ENCODE peak calls at places on chromosomes 16 and 17, in five cellular contexts. C is fibroblast of pulmonary artery; W is GM23248; V is stomach; A is CD4-positive, CD25-positive, alpha-beta regulatory T cell. S is an unnamed sample.

GRCh38 chr17:35241520-35241919 is 1.4 kb upstream of the SLFN5 start:
- DNase-seq in A (peak; percentile 49), C (no peak), V (no peak), W (no peak), S (no peak)

GRCh38 chr16:6132121-6132520 is 1034.5 kb upstream of the EEF2KMT start:
- DNase-seq in A (no peak), W (no peak), C (no peak), V (no peak), S (no peak)

GRCh38 chr16:86854058-86854621 is 275.8 kb downstream of the FOXL1 start:
- DNase-seq in A (no peak), V (no peak), W (peak; percentile 91), C (no peak), S (no peak)

GRCh38 chr17:41705271-41705991 is 6.7 kb upstream of the GAST start:
- DNase-seq in W (no peak), V (no peak), A (no peak), C (peak; percentile 61), S (no peak)

GRCh38 chr16:57732011-57732410 is 3.6 kb upstream of the KATNB1 start:
- DNase-seq in V (no peak), W (peak; percentile 84), C (peak; percentile 68), A (no peak), S (no peak)

GRCh38 chr17:72151565-72152391 is 31.0 kb downstream of the SOX9 start:
- DNase-seq in A (no peak), W (peak; percentile 84), V (peak; percentile 82), C (peak; percentile 76), S (peak; percentile 99)

GRCh38 chr16:79677799-79678525 is 77.4 kb upstream of the MAF start:
- DNase-seq in A (peak; percentile 17), W (no peak), C (no peak), V (no peak), S (no peak)

GRCh38 chr17:789160-789840 is 7.1 kb downstream of the MRM3 start:
- DNase-seq in C (no peak), A (no peak), W (no peak), V (no peak), S (no peak)

GRCh38 chr17:77704048-77704815 is 254.3 kb upstream of the TNRC6C start:
- DNase-seq in C (no peak), V (no peak), A (no peak), W (no peak), S (no peak)

GRCh38 chr16:78516006-78516405 is 416.6 kb downstream of the WWOX start:
- DNase-seq in C (no peak), W (no peak), A (no peak), V (no peak), S (no peak)

GRCh38 chr16:74936902-74937560 is 47.9 kb downstream of the WDR59 start:
- DNase-seq in A (peak; percentile 5), W (peak; percentile 84), C (peak; percentile 73), V (no peak), S (no peak)

GRCh38 chr17:10234033-10234432 is 35.6 kb upstream of the GAS7 start:
- DNase-seq in C (no peak), A (no peak), V (no peak), W (no peak), S (no peak)

GRCh38 chr17:35117984-35118383 is 1.7 kb downstream of the RAD51D start:
- DNase-seq in W (peak; percentile 59), A (peak; percentile 65), C (peak; percentile 55), V (no peak), S (peak; percentile 65)

GRCh38 chr17:61504697-61505096 is 52.5 kb downstream of the TBX4 start:
- DNase-seq in W (peak; percentile 75), V (no peak), A (no peak), C (peak; percentile 72), S (peak; percentile 34)

GRCh38 chr17:31696184-31696602 is 162.9 kb downstream of the COPRS start:
- DNase-seq in V (peak; percentile 74), C (peak; percentile 84), W (peak; percentile 97), A (no peak), S (no peak)

GRCh38 chr16:3938471-3938842 is 57.9 kb upstream of the CREBBP start:
- DNase-seq in C (no peak), V (no peak), W (peak; percentile 17), A (no peak), S (no peak)

GRCh38 chr17:4136373-4136772 is 6.5 kb downstream of the ZZEF1 start:
- DNase-seq in V (peak; percentile 54), W (no peak), C (no peak), A (no peak), S (no peak)

GRCh38 chr16:81996664-81997529 is 14.4 kb downstream of the SDR42E1 start:
- DNase-seq in V (no peak), W (peak; percentile 90), A (no peak), C (peak; percentile 66), S (peak; percentile 58)

GRCh38 chr17:40290629-40291296 is 3.1 kb downstream of the CDC6 start:
- DNase-seq in W (peak; percentile 96), V (peak; percentile 46), C (peak; percentile 96), A (peak; percentile 82), S (peak; percentile 81)

GRCh38 chr17:31838641-31839225 is 20.3 kb downstream of the COPRS start:
- DNase-seq in W (peak; percentile 15), C (peak; percentile 16), V (no peak), A (no peak), S (no peak)

GRCh38 chr17:81804559-81805399 is 829 bp downstream of the GCGR start:
- DNase-seq in W (no peak), C (no peak), V (no peak), A (no peak), S (peak; percentile 63)

GRCh38 chr17:81805707-81806460 is 1.9 kb downstream of the GCGR start:
- DNase-seq in A (no peak), W (no peak), C (no peak), V (no peak), S (no peak)

GRCh38 chr17:81802856-81803643 is 900 bp upstream of the GCGR start:
- DNase-seq in W (no peak), C (no peak), A (no peak), V (no peak), S (no peak)

GRCh38 chr17:81802048-81802758 is 1.7 kb upstream of the GCGR start:
- DNase-seq in A (no peak), V (no peak), W (no peak), C (no peak), S (no peak)

DNA sequence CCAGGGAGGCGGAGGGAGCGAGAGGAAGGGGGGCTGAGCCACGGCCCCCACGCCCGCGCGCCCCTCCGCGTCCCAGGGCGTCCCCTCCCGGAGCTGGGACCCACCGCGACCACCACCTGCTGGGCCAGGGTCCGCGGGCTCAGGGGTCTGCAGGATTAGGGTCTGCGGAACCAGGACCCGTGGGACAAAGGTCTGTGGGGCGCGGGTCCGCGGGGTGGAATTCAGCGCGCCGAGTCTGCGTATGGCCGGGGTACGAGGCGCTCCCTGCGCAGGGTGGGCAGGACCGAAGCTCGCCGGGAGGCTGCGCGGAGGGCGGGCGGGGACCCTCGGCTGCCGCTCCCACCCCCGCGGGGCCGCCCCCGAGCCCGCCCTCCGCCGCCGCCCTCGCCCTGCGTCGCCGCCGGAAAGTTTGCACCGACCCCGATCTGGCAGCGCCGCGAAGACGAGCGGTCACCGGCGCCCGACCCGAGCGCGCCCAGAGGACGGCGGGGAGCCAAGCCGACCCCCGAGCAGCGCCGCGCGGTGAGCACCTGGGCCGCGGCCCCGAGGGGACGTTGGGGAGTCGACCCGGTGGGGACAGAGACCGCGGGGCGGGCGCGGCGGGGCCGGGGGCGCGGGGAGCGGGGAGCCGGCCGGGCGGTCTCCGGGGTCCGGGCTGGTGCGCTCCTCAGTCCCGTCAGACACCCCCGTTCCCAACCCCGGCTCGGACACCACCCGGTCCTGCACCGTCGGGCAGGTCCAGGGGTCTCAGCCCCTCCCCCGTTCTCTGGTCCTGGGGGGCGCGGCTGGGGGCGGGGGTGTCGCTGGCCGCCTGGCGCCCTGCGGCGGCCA is at the start of gene GCGR:
- DNase-seq in W (no peak), V (no peak), A (no peak), C (no peak), S (no peak)
- H3K4me3 ChIP-seq in W (no peak within 1 kb of the TSS), V (peak within 1 kb of the TSS; percentile 19), A (no peak within 1 kb of the TSS), C (no peak within 1 kb of the TSS), S (peak within 1 kb of the TSS; percentile 42)

DNA sequence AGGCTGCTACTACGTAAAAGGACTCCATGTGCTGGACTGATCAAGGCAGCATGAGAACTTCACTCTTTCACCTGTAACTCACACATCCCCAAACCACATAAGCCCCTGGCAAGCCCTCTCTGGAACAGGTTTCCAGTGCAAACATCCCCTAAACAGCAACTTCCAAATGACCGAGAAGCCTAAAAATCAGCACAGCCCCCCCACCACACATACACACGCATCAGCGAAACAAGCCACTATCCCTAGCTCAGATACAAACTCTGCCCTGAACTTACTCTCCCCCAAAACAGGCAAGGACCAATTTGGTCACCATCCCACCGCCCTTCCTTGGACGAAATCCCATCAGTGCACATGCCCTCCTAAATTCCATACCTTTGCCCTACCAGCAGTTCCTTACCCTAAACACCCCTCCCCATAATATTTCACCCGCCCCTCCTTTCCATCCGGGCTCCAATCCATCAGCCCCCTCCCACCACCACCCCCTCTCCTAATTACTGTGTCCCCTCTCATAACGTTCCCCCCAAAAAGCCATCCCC is 735 bp downstream of the LSM12 start:
- DNase-seq in A (peak; percentile 39), C (peak; percentile 14), V (no peak), W (peak; percentile 53), S (no peak)
- H3K4me3 ChIP-seq in A (peak overlapping the region; percentile 80), C (peak overlapping the region; percentile 95), V (peak overlapping the region; percentile 75), W (peak overlapping the region; percentile 100), S (peak overlapping the region; percentile 88)

GRCh38 chr16:1469693-1470201 is 5.1 kb downstream of the CLCN7 start:
- DNase-seq in W (peak; percentile 19), V (no peak), C (no peak), A (no peak), S (no peak)
- H3K4me3 ChIP-seq in W (no peak overlapping the region), V (no peak overlapping the region), C (no peak overlapping the region), A (no peak overlapping the region), S (no peak overlapping the region)

DNA sequence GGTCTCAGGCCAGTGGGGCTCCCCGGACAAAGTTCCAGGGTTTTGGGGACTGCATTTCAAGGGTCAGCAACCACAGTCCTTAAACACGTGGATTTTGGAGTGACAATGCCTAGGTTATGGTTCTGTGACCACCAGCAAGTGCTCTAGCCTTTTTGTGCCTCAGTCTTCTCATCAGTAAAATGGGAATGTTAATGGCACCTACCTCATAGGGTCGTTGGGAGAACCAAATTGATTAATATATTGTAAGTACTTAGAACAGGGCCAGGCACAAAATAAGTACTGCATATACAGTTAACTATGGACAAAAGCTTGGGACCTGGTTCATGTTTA is 13.8 kb downstream of the IL4R start:
- DNase-seq in V (no peak), W (no peak), A (no peak), C (no peak), S (no peak)
- H3K4me3 ChIP-seq in V (no peak overlapping the region), W (no peak overlapping the region), A (no peak overlapping the region), C (no peak overlapping the region), S (no peak overlapping the region)

GRCh38 chr16:85614338-85615013 is 1.4 kb downstream of the GSE1 start:
- DNase-seq in V (no peak), W (no peak), C (no peak), A (peak; percentile 4), S (peak; percentile 21)

GRCh38 chr16:85615852-85616607 is 2.9 kb downstream of the GSE1 start:
- DNase-seq in W (peak; percentile 83), A (peak; percentile 78), V (peak; percentile 79), C (peak; percentile 78), S (peak; percentile 84)

GRCh38 chr16:85613609-85614337 is 651 bp downstream of the GSE1 start:
- DNase-seq in W (peak; percentile 79), A (peak; percentile 20), C (no peak), V (peak; percentile 55), S (peak; percentile 42)

GRCh38 chr16:85616608-85617311 is 3.6 kb downstream of the GSE1 start:
- DNase-seq in A (peak; percentile 18), V (peak; percentile 68), W (no peak), C (no peak), S (no peak)

GRCh38 chr16:85615014-85615851 is 2.1 kb downstream of the GSE1 start:
- DNase-seq in W (no peak), C (no peak), A (peak; percentile 30), V (peak; percentile 91), S (peak; percentile 66)
- H3K4me3 ChIP-seq in W (no peak overlapping the region), C (no peak overlapping the region), A (no peak overlapping the region), V (peak overlapping the region; percentile 61), S (peak overlapping the region; percentile 96)

S was measured in A549.